ENCODE peak calls at places on chromosomes 7 and 10, in seven cellular contexts. One of them, this sample, is unnamed.

GRCh38 chr7:2635810-2636701 is 4.3 kb downstream of the TTYH3 start:
- DNase-seq in body of pancreas: no peak
- DNase-seq in upper lobe of right lung: peak
- DNase-seq in breast epithelium: no peak
- DNase-seq in astrocyte of the spinal cord: no peak
- DNase-seq in epithelial cell of esophagus: no peak
- DNase-seq in fibroblast of the aortic adventitia: no peak
- DNase-seq in this sample: no peak

GRCh38 chr10:131848296-131848695 is 52.5 kb upstream of the PPP2R2D start:
- DNase-seq in body of pancreas: no peak
- DNase-seq in upper lobe of right lung: peak
- DNase-seq in breast epithelium: peak
- DNase-seq in astrocyte of the spinal cord: no peak
- DNase-seq in epithelial cell of esophagus: no peak
- DNase-seq in fibroblast of the aortic adventitia: no peak
- DNase-seq in this sample: no peak

GRCh38 chr10:110770243-110770642 is 101.5 kb upstream of the PDCD4 start:
- DNase-seq in body of pancreas: no peak
- DNase-seq in upper lobe of right lung: no peak
- DNase-seq in breast epithelium: no peak
- DNase-seq in astrocyte of the spinal cord: no peak
- DNase-seq in epithelial cell of esophagus: no peak
- DNase-seq in fibroblast of the aortic adventitia: no peak
- DNase-seq in this sample: no peak

GRCh38 chr7:135670179-135670578 is 7.9 kb downstream of the STMP1 start:
- DNase-seq in body of pancreas: no peak
- DNase-seq in upper lobe of right lung: no peak
- DNase-seq in breast epithelium: no peak
- DNase-seq in astrocyte of the spinal cord: peak
- DNase-seq in epithelial cell of esophagus: peak
- DNase-seq in fibroblast of the aortic adventitia: peak
- DNase-seq in this sample: peak

GRCh38 chr7:135189961-135190360 is 19.5 kb upstream of the CYREN start:
- DNase-seq in body of pancreas: no peak
- DNase-seq in upper lobe of right lung: no peak
- DNase-seq in breast epithelium: no peak
- DNase-seq in astrocyte of the spinal cord: peak
- DNase-seq in epithelial cell of esophagus: no peak
- DNase-seq in fibroblast of the aortic adventitia: peak
- DNase-seq in this sample: peak

GRCh38 chr7:112855227-112855626 is 65.0 kb upstream of the TMEM168 start:
- DNase-seq in body of pancreas: no peak
- DNase-seq in upper lobe of right lung: no peak
- DNase-seq in breast epithelium: no peak
- DNase-seq in astrocyte of the spinal cord: no peak
- DNase-seq in epithelial cell of esophagus: no peak
- DNase-seq in fibroblast of the aortic adventitia: no peak
- DNase-seq in this sample: no peak

GRCh38 chr10:121524138-121524817 is 74.0 kb downstream of the FGFR2 start:
- DNase-seq in body of pancreas: no peak
- DNase-seq in upper lobe of right lung: no peak
- DNase-seq in breast epithelium: no peak
- DNase-seq in astrocyte of the spinal cord: peak
- DNase-seq in epithelial cell of esophagus: no peak
- DNase-seq in fibroblast of the aortic adventitia: no peak
- DNase-seq in this sample: no peak

GRCh38 chr10:88913157-88913556 is 33.1 kb downstream of the STAMBPL1 start:
- DNase-seq in body of pancreas: no peak
- DNase-seq in upper lobe of right lung: no peak
- DNase-seq in breast epithelium: no peak
- DNase-seq in astrocyte of the spinal cord: no peak
- DNase-seq in epithelial cell of esophagus: no peak
- DNase-seq in fibroblast of the aortic adventitia: no peak
- DNase-seq in this sample: peak

GRCh38 chr7:116222501-116222900 is 12.2 kb downstream of the TES start:
- DNase-seq in body of pancreas: no peak
- DNase-seq in upper lobe of right lung: no peak
- DNase-seq in breast epithelium: no peak
- DNase-seq in astrocyte of the spinal cord: no peak
- DNase-seq in epithelial cell of esophagus: no peak
- DNase-seq in fibroblast of the aortic adventitia: no peak
- DNase-seq in this sample: peak

GRCh38 chr10:34139559-34139958 is 675.5 kb downstream of the PARD3 start:
- DNase-seq in body of pancreas: no peak
- DNase-seq in upper lobe of right lung: no peak
- DNase-seq in breast epithelium: no peak
- DNase-seq in astrocyte of the spinal cord: no peak
- DNase-seq in epithelial cell of esophagus: peak
- DNase-seq in fibroblast of the aortic adventitia: no peak
- DNase-seq in this sample: peak

GRCh38 chr10:122257041-122257440 is 14.1 kb upstream of the BTBD16 start:
- DNase-seq in body of pancreas: no peak
- DNase-seq in upper lobe of right lung: no peak
- DNase-seq in breast epithelium: no peak
- DNase-seq in astrocyte of the spinal cord: no peak
- DNase-seq in epithelial cell of esophagus: no peak
- DNase-seq in fibroblast of the aortic adventitia: no peak
- DNase-seq in this sample: no peak

GRCh38 chr10:11447571-11447970 is 163.9 kb downstream of the USP6NL start:
- DNase-seq in body of pancreas: peak
- DNase-seq in upper lobe of right lung: no peak
- DNase-seq in breast epithelium: no peak
- DNase-seq in astrocyte of the spinal cord: no peak
- DNase-seq in epithelial cell of esophagus: no peak
- DNase-seq in fibroblast of the aortic adventitia: no peak
- DNase-seq in this sample: no peak

GRCh38 chr10:3749597-3750351 is 35.2 kb downstream of the KLF6 start:
- DNase-seq in body of pancreas: peak
- DNase-seq in upper lobe of right lung: no peak
- DNase-seq in breast epithelium: no peak
- DNase-seq in astrocyte of the spinal cord: peak
- DNase-seq in epithelial cell of esophagus: peak
- DNase-seq in fibroblast of the aortic adventitia: peak
- DNase-seq in this sample: peak

GRCh38 chr10:125795111-125795510 is 19.5 kb upstream of the MMP21 start:
- DNase-seq in body of pancreas: no peak
- DNase-seq in upper lobe of right lung: no peak
- DNase-seq in breast epithelium: no peak
- DNase-seq in astrocyte of the spinal cord: no peak
- DNase-seq in epithelial cell of esophagus: no peak
- DNase-seq in fibroblast of the aortic adventitia: peak
- DNase-seq in this sample: no peak

GRCh38 chr10:46526682-46527038 is 29.8 kb downstream of the GPRIN2 start:
- DNase-seq in body of pancreas: no peak
- DNase-seq in upper lobe of right lung: peak
- DNase-seq in breast epithelium: peak
- DNase-seq in astrocyte of the spinal cord: no peak
- DNase-seq in epithelial cell of esophagus: peak
- DNase-seq in fibroblast of the aortic adventitia: no peak
- DNase-seq in this sample: no peak

GRCh38 chr7:153446490-153446889 is 605.7 kb upstream of the DPP6 start:
- DNase-seq in body of pancreas: no peak
- DNase-seq in upper lobe of right lung: no peak
- DNase-seq in breast epithelium: no peak
- DNase-seq in astrocyte of the spinal cord: no peak
- DNase-seq in epithelial cell of esophagus: no peak
- DNase-seq in fibroblast of the aortic adventitia: no peak
- DNase-seq in this sample: no peak

GRCh38 chr10:17802966-17803365 is 6.2 kb upstream of the MRC1 start:
- DNase-seq in body of pancreas: no peak
- DNase-seq in upper lobe of right lung: no peak
- DNase-seq in breast epithelium: no peak
- DNase-seq in astrocyte of the spinal cord: peak
- DNase-seq in epithelial cell of esophagus: no peak
- DNase-seq in fibroblast of the aortic adventitia: peak
- DNase-seq in this sample: no peak

GRCh38 chr7:45924283-45924682 is 3.2 kb upstream of the IGFBP3 start:
- DNase-seq in body of pancreas: peak
- DNase-seq in upper lobe of right lung: no peak
- DNase-seq in breast epithelium: no peak
- DNase-seq in astrocyte of the spinal cord: peak
- DNase-seq in epithelial cell of esophagus: peak
- DNase-seq in fibroblast of the aortic adventitia: peak
- DNase-seq in this sample: peak

GRCh38 chr7:107179326-107180163 is 10.7 kb downstream of the HBP1 start:
- DNase-seq in body of pancreas: no peak
- DNase-seq in upper lobe of right lung: no peak
- DNase-seq in breast epithelium: no peak
- DNase-seq in astrocyte of the spinal cord: peak
- DNase-seq in epithelial cell of esophagus: peak
- DNase-seq in fibroblast of the aortic adventitia: peak
- DNase-seq in this sample: no peak

GRCh38 chr10:6030217-6030616 is 31.9 kb downstream of the IL2RA start:
- DNase-seq in body of pancreas: no peak
- DNase-seq in upper lobe of right lung: no peak
- DNase-seq in breast epithelium: no peak
- DNase-seq in astrocyte of the spinal cord: no peak
- DNase-seq in epithelial cell of esophagus: no peak
- DNase-seq in fibroblast of the aortic adventitia: no peak
- DNase-seq in this sample: no peak

GRCh38 chr10:90398551-90398950 is 459.3 kb downstream of the HTR7 start:
- DNase-seq in body of pancreas: no peak
- DNase-seq in upper lobe of right lung: no peak
- DNase-seq in breast epithelium: no peak
- DNase-seq in astrocyte of the spinal cord: peak
- DNase-seq in epithelial cell of esophagus: peak
- DNase-seq in fibroblast of the aortic adventitia: peak
- DNase-seq in this sample: peak

GRCh38 chr10:78547397-78547796 is 513.7 kb downstream of the RPS24 start:
- DNase-seq in body of pancreas: no peak
- DNase-seq in upper lobe of right lung: no peak
- DNase-seq in breast epithelium: no peak
- DNase-seq in astrocyte of the spinal cord: no peak
- DNase-seq in epithelial cell of esophagus: no peak
- DNase-seq in fibroblast of the aortic adventitia: no peak
- DNase-seq in this sample: no peak
- H3K4me3 ChIP-seq in body of pancreas: no peak
- H3K4me3 ChIP-seq in upper lobe of right lung: no peak
- H3K4me3 ChIP-seq in breast epithelium: no peak
- H3K4me3 ChIP-seq in astrocyte of the spinal cord: no peak
- H3K4me3 ChIP-seq in epithelial cell of esophagus: no peak
- H3K4me3 ChIP-seq in fibroblast of the aortic adventitia: no peak
- H3K4me3 ChIP-seq in this sample: no peak

DNA sequence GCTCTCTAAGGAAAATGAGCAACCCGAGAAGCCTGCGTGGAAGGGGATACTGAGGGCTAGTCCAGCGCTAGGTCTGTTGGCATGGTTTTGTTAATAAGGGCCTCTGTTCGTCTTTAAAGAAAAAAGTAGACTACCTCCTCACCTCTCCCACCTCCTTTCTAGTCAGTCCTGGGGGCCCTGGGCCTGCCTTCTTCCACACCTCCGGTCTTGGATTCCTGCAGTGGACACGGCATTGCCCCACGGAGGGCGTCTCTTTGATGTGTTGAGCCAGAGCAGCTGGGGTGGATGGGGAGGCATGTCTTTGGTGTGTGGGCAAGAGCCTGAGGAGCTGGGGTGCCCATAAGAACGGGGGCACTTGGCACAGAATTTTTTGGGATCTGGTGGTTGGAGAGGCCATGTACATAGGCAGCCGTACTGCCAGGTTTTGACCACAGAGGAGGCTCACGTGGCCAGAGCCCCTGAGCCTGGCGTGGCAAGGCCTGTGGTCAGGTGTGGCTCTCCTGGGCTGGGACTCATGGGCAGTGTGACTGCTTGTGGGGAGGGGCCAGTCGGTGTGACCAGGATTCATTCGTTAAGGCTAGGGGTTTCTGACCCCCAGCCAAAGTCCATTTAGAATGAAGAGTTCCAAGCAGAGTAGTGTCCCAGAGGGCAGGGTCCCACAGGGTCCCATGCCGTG is 38.1 kb downstream of the AGAP3 start:
- DNase-seq in body of pancreas: no peak
- DNase-seq in upper lobe of right lung: no peak
- DNase-seq in breast epithelium: no peak
- DNase-seq in astrocyte of the spinal cord: no peak
- DNase-seq in epithelial cell of esophagus: no peak
- DNase-seq in fibroblast of the aortic adventitia: no peak
- DNase-seq in this sample: no peak
- TF ChIP-seq CTCF in body of pancreas: no peak
- TF ChIP-seq CTCF in upper lobe of right lung: no peak
- TF ChIP-seq CTCF in breast epithelium: no peak
- TF ChIP-seq CTCF in astrocyte of the spinal cord: no peak
- TF ChIP-seq CTCF in epithelial cell of esophagus: no peak
- TF ChIP-seq CTCF in fibroblast of the aortic adventitia: no peak
- TF ChIP-seq CTCF in this sample: no peak

DNA sequence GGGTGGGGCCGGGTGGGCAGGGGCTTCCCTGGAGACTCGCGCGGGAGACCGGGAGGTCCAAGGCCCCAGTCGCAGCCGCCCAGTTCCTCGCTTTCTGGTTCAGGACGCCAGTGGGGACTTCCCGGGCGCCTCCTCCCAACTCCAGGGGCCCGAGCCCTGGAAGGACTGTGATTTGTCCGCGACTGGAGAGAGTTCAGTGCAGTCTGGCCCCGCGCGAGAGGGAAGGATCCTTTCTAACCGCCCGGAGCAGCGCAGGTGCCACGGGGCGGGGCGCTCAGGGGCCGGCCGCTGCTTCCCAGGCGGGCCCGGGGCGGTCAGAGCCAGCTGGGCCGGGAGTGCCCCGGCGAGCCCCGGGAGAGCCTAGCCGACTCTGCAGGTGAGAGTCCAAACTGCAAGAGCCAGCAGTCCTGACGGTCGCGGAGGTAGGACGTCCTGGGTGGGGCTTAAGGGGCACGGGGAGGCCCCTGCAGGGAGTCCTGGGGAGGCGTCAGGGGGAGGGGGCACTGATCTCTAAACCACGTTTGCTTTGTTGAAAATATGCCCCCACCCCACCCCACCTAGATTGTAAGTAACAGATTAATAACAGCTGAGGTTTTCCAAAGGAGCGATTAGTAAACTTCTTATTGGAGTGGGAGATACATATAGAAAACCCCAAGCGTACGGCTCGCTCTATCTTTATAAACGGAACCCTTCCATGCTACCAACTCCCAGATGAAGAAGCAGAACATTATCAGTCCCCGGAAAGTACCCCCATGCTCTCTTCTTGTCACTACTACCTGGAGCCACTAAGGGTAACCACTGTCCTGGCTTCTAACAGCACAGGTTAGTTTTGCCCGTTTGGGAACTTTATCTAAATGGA is 8.2 kb downstream of the NKX2-3 start:
- DNase-seq in body of pancreas: peak
- DNase-seq in upper lobe of right lung: peak
- DNase-seq in breast epithelium: no peak
- DNase-seq in astrocyte of the spinal cord: no peak
- DNase-seq in epithelial cell of esophagus: peak
- DNase-seq in fibroblast of the aortic adventitia: no peak
- DNase-seq in this sample: no peak
- H3K4me3 ChIP-seq in body of pancreas: peak
- H3K4me3 ChIP-seq in upper lobe of right lung: peak
- H3K4me3 ChIP-seq in breast epithelium: peak
- H3K4me3 ChIP-seq in astrocyte of the spinal cord: no peak
- H3K4me3 ChIP-seq in epithelial cell of esophagus: no peak
- H3K4me3 ChIP-seq in fibroblast of the aortic adventitia: no peak
- H3K4me3 ChIP-seq in this sample: no peak

DNA sequence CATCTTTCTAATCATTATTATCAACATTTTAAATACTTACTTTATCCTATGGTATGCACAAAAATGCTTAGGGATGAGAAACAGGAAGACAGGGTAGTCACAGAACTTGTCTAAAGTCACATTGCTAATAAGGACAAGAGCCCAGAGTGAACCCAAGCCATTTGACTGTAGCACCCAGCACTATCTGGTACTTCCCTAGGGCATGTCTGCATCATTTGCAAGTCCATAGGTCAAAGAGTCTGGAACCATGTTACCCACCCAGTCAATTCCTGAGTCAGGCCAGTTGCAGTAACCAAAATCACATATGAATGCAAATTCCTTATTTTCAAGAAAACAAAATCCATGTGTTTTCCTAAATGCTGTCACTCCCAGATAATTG is 19.1 kb downstream of the ASAH2 start:
- DNase-seq in body of pancreas: no peak
- DNase-seq in upper lobe of right lung: no peak
- DNase-seq in breast epithelium: no peak
- DNase-seq in astrocyte of the spinal cord: no peak
- DNase-seq in epithelial cell of esophagus: no peak
- DNase-seq in fibroblast of the aortic adventitia: no peak
- DNase-seq in this sample: no peak
- TF ChIP-seq CTCF in body of pancreas: no peak
- TF ChIP-seq CTCF in upper lobe of right lung: no peak
- TF ChIP-seq CTCF in breast epithelium: no peak
- TF ChIP-seq CTCF in astrocyte of the spinal cord: no peak
- TF ChIP-seq CTCF in epithelial cell of esophagus: no peak
- TF ChIP-seq CTCF in fibroblast of the aortic adventitia: no peak
- TF ChIP-seq CTCF in this sample: no peak